ENCODE peak calls at places on chromosomes 16 and 17, in four cellular contexts. O is GM13976, T is NAMALWA, M is A549. A is an unnamed sample.
A peak's percentile ranks its signal among the peaks of the same experiment; 100 is the strongest.

GRCh38 chr16:30359871-30360170 is 4.7 kb upstream of the CD2BP2 start:
- DNase-seq in O (no peak), T (no peak), M (no peak), A (no peak)

GRCh38 chr16:12166271-12166670 is 189.7 kb downstream of the SNX29 start:
- DNase-seq in O (no peak), T (no peak), M (no peak), A (no peak)

GRCh38 chr17:76491271-76492184 is 9.7 kb downstream of the RHBDF2 start:
- DNase-seq in O (no peak), T (no peak), M (no peak), A (no peak)

GRCh38 chr16:89890200-89890599 is 16.8 kb downstream of the TCF25 start:
- DNase-seq in O (no peak), T (no peak), M (no peak), A (no peak)

GRCh38 chr17:77690271-77691161 is 268.0 kb upstream of the TNRC6C start:
- DNase-seq in O (no peak), T (peak; percentile 26), M (no peak), A (no peak)

GRCh38 chr17:58899191-58899590 is 143.5 kb downstream of the PPM1E start:
- DNase-seq in O (no peak), T (no peak), M (no peak), A (no peak)

GRCh38 chr17:16215965-16216316 is 607 bp upstream of the NCOR1 start:
- DNase-seq in O (peak; percentile 53), T (peak; percentile 53), M (no peak), A (peak; percentile 9)

GRCh38 chr16:20676268-20676828 is 21.1 kb downstream of the ACSM1 start:
- DNase-seq in O (no peak), T (no peak), M (no peak), A (peak; percentile 10)

GRCh38 chr17:68512967-68513474 is 791 bp downstream of the PRKAR1A start:
- DNase-seq in O (no peak), T (peak; percentile 48), M (peak; percentile 49), A (no peak)

GRCh38 chr17:9195961-9196668 is 174.8 kb downstream of the NTN1 start:
- DNase-seq in O (no peak), T (no peak), M (no peak), A (no peak)